ENCODE peak calls at places on chromosomes 11 and 22, in eight cellular contexts. G, C, N, V, Q, Z, M and J are unnamed samples.

GRCh38 chr11:114284021-114284420 is 12.2 kb upstream of the NNMT start:
- DNase-seq in V (no peak), N (no peak), C (no peak), M (no peak), Z (no peak), Q (no peak), G (no peak), J (no peak)

GRCh38 chr11:128956401-128957203 is 13.9 kb upstream of the TP53AIP1 start:
- DNase-seq in N (no peak), M (peak), Q (peak), Z (peak), V (peak), C (peak), G (peak), J (no peak)

GRCh38 chr11:109062445-109062844 is 359.5 kb upstream of the C11orf87 start:
- DNase-seq in V (no peak), Z (no peak), N (no peak), G (no peak), M (no peak), C (no peak), Q (peak), J (no peak)

GRCh38 chr11:120471131-120471530 is 40.4 kb upstream of the GRIK4 start:
- DNase-seq in C (no peak), M (no peak), G (peak), N (no peak), Z (no peak), V (no peak), Q (peak), J (no peak)

GRCh38 chr11:96254087-96254486 is 88.9 kb downstream of the MAML2 start:
- DNase-seq in Z (no peak), M (peak), N (no peak), G (no peak), C (peak), V (peak), Q (peak), J (no peak)

GRCh38 chr11:128334311-128335044 is 252.9 kb downstream of the ETS1 start:
- DNase-seq in N (no peak), V (no peak), Z (no peak), G (no peak), M (no peak), Q (no peak), C (no peak), J (no peak)

GRCh38 chr11:32706985-32707736 is 87.3 kb downstream of the CCDC73 start:
- DNase-seq in Q (peak), G (peak), M (no peak), V (no peak), N (no peak), C (peak), Z (no peak), J (no peak)

GRCh38 chr11:72293910-72294533 is 50.0 kb upstream of the PHOX2A start:
- DNase-seq in G (no peak), M (no peak), N (no peak), Z (no peak), V (no peak), Q (no peak), C (no peak), J (no peak)

GRCh38 chr11:20158597-20159257 is 1.5 kb downstream of the DBX1 start:
- DNase-seq in V (no peak), Z (peak), M (no peak), N (no peak), G (peak), Q (peak), C (no peak), J (no peak)

GRCh38 chr11:71927813-71928738 is at the start of gene XNDC1N:
- DNase-seq in C (peak), N (peak), G (peak), Q (peak), V (peak), Z (peak), M (no peak), J (peak)

GRCh38 chr11:1209371-1210057 is 13.4 kb upstream of the MUC5B start:
- DNase-seq in Q (no peak), C (no peak), N (peak), V (no peak), G (no peak), M (no peak), Z (no peak), J (no peak)

GRCh38 chr11:39992550-39992949 is 1466.9 kb downstream of the LRRC4C start:
- DNase-seq in V (no peak), C (no peak), Q (no peak), M (no peak), G (no peak), N (no peak), Z (no peak), J (no peak)

GRCh38 chr22:50025993-50026392 is 13.4 kb upstream of the IL17REL start:
- DNase-seq in C (no peak), Q (no peak), Z (no peak), V (no peak), N (no peak), M (no peak), G (no peak), J (no peak)

GRCh38 chr22:34111210-34111824 is 191.0 kb upstream of the LARGE1 start:
- DNase-seq in V (no peak), M (peak), G (no peak), N (no peak), C (no peak), Z (peak), Q (peak), J (no peak)

GRCh38 chr11:15800121-15800800 is 556.1 kb downstream of the SOX6 start:
- DNase-seq in M (no peak), N (no peak), V (peak), Q (peak), C (peak), Z (no peak), G (no peak), J (peak)

GRCh38 chr11:67053896-67054850 is 2.5 kb upstream of the RHOD start:
- DNase-seq in Q (peak), G (no peak), V (peak), N (peak), C (no peak), M (no peak), Z (peak), J (no peak)

GRCh38 chr11:118051611-118052461 is 25.0 kb upstream of the TMPRSS4 start:
- DNase-seq in C (peak), M (peak), N (no peak), V (no peak), Z (no peak), Q (no peak), G (no peak), J (no peak)

GRCh38 chr22:49208768-49209252 is 618.9 kb downstream of the BRD1 start:
- DNase-seq in G (no peak), M (no peak), Q (no peak), V (no peak), N (peak), C (no peak), Z (no peak), J (peak)

GRCh38 chr11:83681045-83681781 is 395.0 kb upstream of the CCDC90B start:
- DNase-seq in C (no peak), Z (peak), V (no peak), M (no peak), N (no peak), G (no peak), Q (no peak), J (peak)